ENCODE peak calls at places on chromosomes 1 and 21, in nine cellular contexts. One of them, this sample, is unnamed.

GRCh38 chr1:236394016-236394481 is at the start of gene EDARADD:
- DNase-seq in AG04450: no peak
- DNase-seq in lower leg skin: no peak
- DNase-seq in adipocyte: peak
- DNase-seq in Peyer's patch: no peak
- DNase-seq in hypothalamus: no peak
- DNase-seq in CD4-positive, CD25-positive, alpha-beta regulatory T cell: no peak
- DNase-seq in GM12892: no peak
- DNase-seq in K562: no peak
- DNase-seq in this sample: no peak

GRCh38 chr1:184724843-184725242 is 29.8 kb downstream of the EDEM3 start:
- DNase-seq in AG04450: no peak
- DNase-seq in lower leg skin: no peak
- DNase-seq in adipocyte: no peak
- DNase-seq in Peyer's patch: no peak
- DNase-seq in hypothalamus: no peak
- DNase-seq in CD4-positive, CD25-positive, alpha-beta regulatory T cell: no peak
- DNase-seq in GM12892: no peak
- DNase-seq in K562: no peak
- DNase-seq in this sample: no peak

GRCh38 chr1:192809286-192810252 is 730 bp downstream of the RGS2 start:
- DNase-seq in AG04450: no peak
- DNase-seq in lower leg skin: no peak
- DNase-seq in adipocyte: peak
- DNase-seq in Peyer's patch: peak
- DNase-seq in hypothalamus: peak
- DNase-seq in CD4-positive, CD25-positive, alpha-beta regulatory T cell: no peak
- DNase-seq in GM12892: no peak
- DNase-seq in K562: peak
- DNase-seq in this sample: no peak

GRCh38 chr1:117605164-117605810 is 561 bp upstream of the TENT5C start:
- DNase-seq in AG04450: no peak
- DNase-seq in lower leg skin: peak
- DNase-seq in adipocyte: peak
- DNase-seq in Peyer's patch: no peak
- DNase-seq in hypothalamus: no peak
- DNase-seq in CD4-positive, CD25-positive, alpha-beta regulatory T cell: no peak
- DNase-seq in GM12892: peak
- DNase-seq in K562: no peak
- DNase-seq in this sample: no peak

GRCh38 chr21:43308511-43309283 is 118.2 kb downstream of the SIK1 start:
- DNase-seq in AG04450: no peak
- DNase-seq in lower leg skin: no peak
- DNase-seq in adipocyte: no peak
- DNase-seq in Peyer's patch: no peak
- DNase-seq in hypothalamus: no peak
- DNase-seq in CD4-positive, CD25-positive, alpha-beta regulatory T cell: no peak
- DNase-seq in GM12892: no peak
- DNase-seq in K562: no peak
- DNase-seq in this sample: no peak

GRCh38 chr1:214306270-214306669 is 25.3 kb downstream of the SMYD2 start:
- DNase-seq in AG04450: no peak
- DNase-seq in lower leg skin: no peak
- DNase-seq in adipocyte: no peak
- DNase-seq in Peyer's patch: no peak
- DNase-seq in hypothalamus: no peak
- DNase-seq in CD4-positive, CD25-positive, alpha-beta regulatory T cell: no peak
- DNase-seq in GM12892: no peak
- DNase-seq in K562: no peak
- DNase-seq in this sample: no peak

GRCh38 chr1:211332036-211332616 is 5.5 kb downstream of the TRAF5 start:
- DNase-seq in AG04450: no peak
- DNase-seq in lower leg skin: no peak
- DNase-seq in adipocyte: no peak
- DNase-seq in Peyer's patch: no peak
- DNase-seq in hypothalamus: no peak
- DNase-seq in CD4-positive, CD25-positive, alpha-beta regulatory T cell: no peak
- DNase-seq in GM12892: no peak
- DNase-seq in K562: peak
- DNase-seq in this sample: no peak

GRCh38 chr1:37677808-37678207 is 14.5 kb upstream of the CDCA8 start:
- DNase-seq in AG04450: no peak
- DNase-seq in lower leg skin: no peak
- DNase-seq in adipocyte: no peak
- DNase-seq in Peyer's patch: no peak
- DNase-seq in hypothalamus: no peak
- DNase-seq in CD4-positive, CD25-positive, alpha-beta regulatory T cell: no peak
- DNase-seq in GM12892: no peak
- DNase-seq in K562: no peak
- DNase-seq in this sample: no peak

GRCh38 chr1:151267760-151268159 is 13.2 kb downstream of the PSMD4 start:
- DNase-seq in AG04450: no peak
- DNase-seq in lower leg skin: no peak
- DNase-seq in adipocyte: no peak
- DNase-seq in Peyer's patch: no peak
- DNase-seq in hypothalamus: no peak
- DNase-seq in CD4-positive, CD25-positive, alpha-beta regulatory T cell: no peak
- DNase-seq in GM12892: no peak
- DNase-seq in K562: no peak
- DNase-seq in this sample: no peak

GRCh38 chr1:24277420-24278169 is 41.6 kb upstream of the GRHL3 start:
- DNase-seq in AG04450: no peak
- DNase-seq in lower leg skin: no peak
- DNase-seq in adipocyte: peak
- DNase-seq in Peyer's patch: no peak
- DNase-seq in hypothalamus: no peak
- DNase-seq in CD4-positive, CD25-positive, alpha-beta regulatory T cell: peak
- DNase-seq in GM12892: no peak
- DNase-seq in K562: no peak
- DNase-seq in this sample: no peak

GRCh38 chr1:185561629-185562028 is 172.6 kb upstream of the HMCN1 start:
- DNase-seq in AG04450: no peak
- DNase-seq in lower leg skin: no peak
- DNase-seq in adipocyte: peak
- DNase-seq in Peyer's patch: no peak
- DNase-seq in hypothalamus: no peak
- DNase-seq in CD4-positive, CD25-positive, alpha-beta regulatory T cell: peak
- DNase-seq in GM12892: no peak
- DNase-seq in K562: no peak
- DNase-seq in this sample: no peak

GRCh38 chr1:19893687-19894086 is 11.5 kb downstream of the OTUD3 start:
- DNase-seq in AG04450: no peak
- DNase-seq in lower leg skin: no peak
- DNase-seq in adipocyte: no peak
- DNase-seq in Peyer's patch: no peak
- DNase-seq in hypothalamus: no peak
- DNase-seq in CD4-positive, CD25-positive, alpha-beta regulatory T cell: no peak
- DNase-seq in GM12892: no peak
- DNase-seq in K562: no peak
- DNase-seq in this sample: no peak

GRCh38 chr1:203142684-203143408 is 15.3 kb downstream of the ADORA1 start:
- DNase-seq in AG04450: no peak
- DNase-seq in lower leg skin: no peak
- DNase-seq in adipocyte: no peak
- DNase-seq in Peyer's patch: no peak
- DNase-seq in hypothalamus: no peak
- DNase-seq in CD4-positive, CD25-positive, alpha-beta regulatory T cell: no peak
- DNase-seq in GM12892: no peak
- DNase-seq in K562: no peak
- DNase-seq in this sample: no peak

GRCh38 chr1:229199892-229200291 is 71.0 kb upstream of the RAB4A start:
- DNase-seq in AG04450: no peak
- DNase-seq in lower leg skin: no peak
- DNase-seq in adipocyte: no peak
- DNase-seq in Peyer's patch: peak
- DNase-seq in hypothalamus: no peak
- DNase-seq in CD4-positive, CD25-positive, alpha-beta regulatory T cell: peak
- DNase-seq in GM12892: no peak
- DNase-seq in K562: no peak
- DNase-seq in this sample: peak

GRCh38 chr1:186829679-186830587 is 1.2 kb downstream of the PLA2G4A start:
- DNase-seq in AG04450: no peak
- DNase-seq in lower leg skin: no peak
- DNase-seq in adipocyte: no peak
- DNase-seq in Peyer's patch: no peak
- DNase-seq in hypothalamus: no peak
- DNase-seq in CD4-positive, CD25-positive, alpha-beta regulatory T cell: no peak
- DNase-seq in GM12892: no peak
- DNase-seq in K562: no peak
- DNase-seq in this sample: no peak

GRCh38 chr1:173429517-173430477 is 47.3 kb upstream of the PRDX6 start:
- DNase-seq in AG04450: peak
- DNase-seq in lower leg skin: peak
- DNase-seq in adipocyte: peak
- DNase-seq in Peyer's patch: peak
- DNase-seq in hypothalamus: peak
- DNase-seq in CD4-positive, CD25-positive, alpha-beta regulatory T cell: peak
- DNase-seq in GM12892: no peak
- DNase-seq in K562: peak
- DNase-seq in this sample: no peak

GRCh38 chr1:8544644-8545043 is 226.7 kb downstream of the SLC45A1 start:
- DNase-seq in AG04450: no peak
- DNase-seq in lower leg skin: no peak
- DNase-seq in adipocyte: no peak
- DNase-seq in Peyer's patch: no peak
- DNase-seq in hypothalamus: no peak
- DNase-seq in CD4-positive, CD25-positive, alpha-beta regulatory T cell: no peak
- DNase-seq in GM12892: no peak
- DNase-seq in K562: no peak
- DNase-seq in this sample: no peak

This sample was measured in GM12864.